ENCODE peak calls at places on chromosomes 1 and 21, in six cellular contexts. Q is breast epithelium, B is mammary epithelial cell, E is RWPE2, Y is heart right ventricle, X is pancreas. J is an unnamed sample. For H3K27me3 and H3K4me1, the result is how much of the 10 kb centered on the place peaks cover.

GRCh38 chr1:182520746-182521145 is 68.3 kb downstream of the RNASEL start:
- DNase-seq in X (no peak), Y (no peak), E (no peak), B (peak), Q (no peak), J (no peak)

GRCh38 chr1:75438355-75438754 is 172.6 kb downstream of the SLC44A5 start:
- DNase-seq in Y (no peak), B (no peak), E (no peak), Q (no peak), X (no peak), J (no peak)

GRCh38 chr1:221397606-221398005 is 344.3 kb downstream of the DUSP10 start:
- DNase-seq in Y (no peak), E (no peak), B (no peak), Q (no peak), X (no peak), J (no peak)

GRCh38 chr1:2198571-2198970 is 4.0 kb upstream of the FAAP20 start:
- DNase-seq in X (peak), E (no peak), B (peak), Y (peak), Q (no peak), J (no peak)

GRCh38 chr1:153608742-153609584 is 4.0 kb downstream of the S100A16 start:
- DNase-seq in X (no peak), E (peak), Y (peak), B (peak), Q (peak), J (peak)

GRCh38 chr1:41355761-41356160 is 5.5 kb upstream of the FOXO6 start:
- DNase-seq in E (no peak), X (peak), Y (no peak), B (no peak), Q (no peak), J (peak)

GRCh38 chr1:230839166-230839565 is 29.2 kb downstream of the C1orf198 start:
- DNase-seq in B (no peak), E (no peak), Q (no peak), X (no peak), Y (no peak), J (peak)

GRCh38 chr1:1272341-1273151 is 1.1 kb downstream of the UBE2J2 start:
- DNase-seq in B (peak), Q (peak), X (peak), Y (no peak), E (no peak), J (no peak)

GRCh38 chr1:173329747-173330146 is 122.6 kb upstream of the TNFSF4 start:
- DNase-seq in X (no peak), E (no peak), B (no peak), Q (no peak), Y (no peak), J (no peak)

GRCh38 chr1:201916649-201917249 is 28.1 kb downstream of the SHISA4 start:
- DNase-seq in B (peak), E (no peak), Q (peak), X (peak), Y (peak), J (peak)

GRCh38 chr1:46550751-46551231 is 656 bp downstream of the KNCN start:
- DNase-seq in E (peak), X (no peak), Y (no peak), B (no peak), Q (no peak), J (no peak)

GRCh38 chr1:9196129-9197040 is 38.2 kb upstream of the H6PD start:
- DNase-seq in B (peak), Y (peak), X (peak), Q (peak), E (no peak), J (peak)

GRCh38 chr1:9195651-9196050 is 38.9 kb upstream of the H6PD start:
- DNase-seq in X (no peak), Q (no peak), B (no peak), Y (no peak), E (no peak), J (no peak)

GRCh38 chr1:9198538-9199361 is 35.8 kb upstream of the H6PD start:
- DNase-seq in E (no peak), X (no peak), B (no peak), Y (peak), Q (no peak), J (no peak)

GRCh38 chr1:9200441-9200840 is 34.1 kb upstream of the H6PD start:
- DNase-seq in X (no peak), B (peak), Q (no peak), Y (no peak), E (no peak), J (no peak)

DNA sequence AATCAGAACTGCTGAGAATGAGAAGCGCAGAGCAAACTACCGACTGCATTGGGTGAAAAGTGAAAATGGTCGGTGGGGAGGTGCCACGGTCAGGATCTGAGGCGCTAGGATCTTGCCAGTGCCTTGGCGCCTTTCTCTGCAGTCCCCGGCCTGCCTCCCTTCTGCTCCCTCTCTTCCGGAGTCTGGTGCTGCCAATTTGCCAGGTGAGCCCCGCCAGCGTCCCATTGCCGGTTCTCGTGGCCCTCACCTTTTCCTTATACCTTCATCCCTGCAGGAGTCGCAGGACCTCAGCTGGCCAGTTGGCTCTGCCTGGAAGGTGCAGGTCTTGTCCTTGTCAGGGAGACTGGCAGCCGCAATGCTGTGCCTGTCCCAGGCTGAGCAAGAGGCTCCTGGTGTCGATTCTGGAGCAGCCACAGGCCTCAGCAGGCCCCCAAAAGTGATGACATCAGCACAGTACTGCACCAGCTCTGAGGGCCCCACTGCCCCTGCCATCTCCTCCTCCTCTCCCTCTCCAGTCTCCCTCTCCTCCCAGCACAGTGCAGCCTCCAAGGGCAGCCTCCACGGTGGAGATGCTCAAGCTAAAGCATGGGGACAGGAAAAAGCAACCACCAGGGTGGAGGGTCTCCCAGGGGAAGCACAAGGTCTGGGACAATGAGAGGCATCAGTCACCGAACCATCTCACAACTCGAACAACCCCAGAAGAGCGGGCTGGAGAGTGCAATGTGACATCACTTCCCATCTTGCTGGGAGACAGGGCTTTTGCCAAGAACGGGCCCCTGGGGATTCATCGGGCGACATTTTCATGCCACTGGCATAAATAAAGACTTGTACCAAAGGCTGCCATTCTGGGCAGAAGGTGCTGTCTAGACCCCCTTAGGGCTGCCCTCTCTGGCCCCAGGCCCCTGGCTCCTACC is 37.1 kb upstream of the H6PD start:
- DNase-seq in Q (no peak), B (no peak), E (no peak), Y (peak), X (no peak), J (no peak)
- H3K27me3 ChIP-seq in Q (under half), B (under half), E (under half), Y (under half), X (under half), J (under half)

GRCh38 chr1:23559136-23559984 is at the start of gene ID3:
- DNase-seq in Y (peak), B (peak), E (peak), Q (peak), X (peak), J (peak)
- H3K4me1 ChIP-seq in Y (half or more), B (under half), E (under half), Q (under half), X (half or more), J (under half)

DNA sequence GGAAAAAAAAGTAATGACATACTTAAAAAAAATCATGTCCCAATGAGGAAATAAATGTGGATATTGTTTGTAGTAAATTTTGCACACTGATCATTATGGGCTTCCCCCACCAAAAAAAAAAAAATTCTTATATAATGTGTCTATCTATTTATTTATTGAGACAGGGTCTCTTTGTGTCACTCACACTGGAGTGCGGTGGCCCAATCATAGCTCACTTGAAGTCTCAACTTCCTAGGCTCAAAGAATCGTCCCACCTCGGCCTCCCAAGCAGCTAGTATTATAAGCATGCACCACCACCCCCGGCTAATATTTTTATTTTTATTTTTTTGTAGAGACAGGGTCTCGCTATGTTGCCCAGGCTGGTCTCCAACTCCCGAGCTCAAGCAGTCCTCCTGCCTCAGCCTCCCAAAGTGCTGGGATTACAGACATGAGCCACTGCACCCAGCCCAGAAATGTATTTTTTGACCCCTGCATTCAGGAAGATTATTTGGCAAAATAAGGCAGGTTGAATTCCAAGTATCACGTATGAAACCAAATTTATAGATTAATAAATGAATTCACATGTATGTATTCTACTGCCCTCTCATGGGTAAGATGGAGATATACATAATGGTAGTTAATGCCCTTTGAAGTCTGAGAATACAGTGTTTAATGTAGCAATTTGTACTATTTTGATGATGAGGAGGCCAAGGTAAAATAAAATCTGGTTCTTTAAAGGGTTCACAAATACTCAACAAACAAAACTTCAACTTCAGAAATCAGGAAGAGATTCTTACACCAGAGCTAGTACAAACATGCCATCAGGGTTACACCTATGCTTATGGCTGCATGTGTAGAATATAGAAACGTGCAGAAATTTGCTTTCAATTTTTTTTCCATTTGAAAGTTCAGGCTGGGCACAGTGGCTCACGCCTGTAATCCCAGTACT is 1.4 kb upstream of the DENND2C start:
- DNase-seq in Y (no peak), B (peak), E (no peak), X (no peak), Q (no peak), J (no peak)
- TF ChIP-seq CTCF in Y (peak), B (peak), E (peak), X (no peak), Q (no peak), J (peak)

GRCh38 chr1:38788285-38788684 is 71.3 kb downstream of the RRAGC start:
- DNase-seq in X (no peak), E (no peak), Q (no peak), B (no peak), Y (no peak), J (no peak)
- H3K27me3 ChIP-seq in X (under half), E (under half), Q (under half), B (under half), Y (half or more), J (under half)

GRCh38 chr21:17789085-17789484 is 30.1 kb downstream of the C21orf91 start:
- DNase-seq in B (no peak), E (no peak), Y (no peak), Q (no peak), X (no peak), J (no peak)
- H3K4me1 ChIP-seq in B (under half), E (under half), Y (under half), Q (under half), X (under half), J (under half)

J was measured in ascending aorta.